ENCODE peak calls at places on chromosomes 16 and 17, in six cellular contexts. U is Caco-2, L is heart left ventricle, A is progenitor cell of endocrine pancreas, C is endothelial cell, R is heart right ventricle. Z is an unnamed sample.

GRCh38 chr16:57374067-57374534 is 1.8 kb downstream of the CX3CL1 start:
- DNase-seq in R (no peak), U (no peak), L (no peak), C (no peak), A (no peak), Z (no peak)

GRCh38 chr16:19559242-19559910 is 3.9 kb downstream of the VPS35L start:
- DNase-seq in R (peak; percentile 23), A (no peak), C (peak; percentile 26), L (no peak), U (peak; percentile 35), Z (no peak)

GRCh38 chr17:7435676-7436555 is 681 bp downstream of the TMEM102 start:
- DNase-seq in A (peak; percentile 43), R (no peak), L (peak; percentile 50), C (peak; percentile 60), U (peak; percentile 48), Z (no peak)

GRCh38 chr16:46962629-46963028 is 10.8 kb downstream of the DNAJA2 start:
- DNase-seq in C (no peak), A (no peak), L (no peak), R (no peak), U (no peak), Z (no peak)

GRCh38 chr16:5024632-5025031 is 9.1 kb downstream of the NAGPA start:
- DNase-seq in L (no peak), A (no peak), C (no peak), R (no peak), U (peak; percentile 16), Z (no peak)

GRCh38 chr16:87318158-87318644 is 1.0 kb upstream of the C16orf95 start:
- DNase-seq in R (no peak), A (no peak), C (no peak), U (no peak), L (no peak), Z (no peak)

GRCh38 chr17:48190871-48191270 is 83.3 kb downstream of the SNX11 start:
- DNase-seq in L (no peak), U (no peak), A (no peak), C (no peak), R (no peak), Z (no peak)

GRCh38 chr17:82127704-82128103 is 29.7 kb upstream of the FASN start:
- DNase-seq in R (no peak), L (no peak), U (no peak), C (no peak), A (no peak), Z (no peak)

GRCh38 chr16:50209548-50210265 is 56.6 kb downstream of the TENT4B start:
- DNase-seq in C (no peak), A (no peak), L (no peak), U (peak; percentile 22), R (no peak), Z (no peak)

GRCh38 chr16:84299734-84300440 is 5.2 kb downstream of the WFDC1 start:
- DNase-seq in L (no peak), R (no peak), U (no peak), A (no peak), C (no peak), Z (no peak)

GRCh38 chr17:565506-565905 is 149.1 kb downstream of the VPS53 start:
- DNase-seq in U (peak; percentile 47), C (peak; percentile 24), A (no peak), L (no peak), R (no peak), Z (no peak)

GRCh38 chr16:85586360-85587145 is 26.6 kb upstream of the GSE1 start:
- DNase-seq in C (no peak), U (no peak), L (peak; percentile 62), R (no peak), A (no peak), Z (no peak)

GRCh38 chr17:65072577-65073178 is 16.1 kb upstream of the GNA13 start:
- DNase-seq in U (no peak), C (no peak), L (no peak), R (no peak), A (no peak), Z (no peak)

GRCh38 chr16:90019201-90019542 is at the start of gene DBNDD1:
- DNase-seq in C (no peak), A (peak; percentile 35), L (no peak), U (no peak), R (no peak), Z (no peak)

GRCh38 chr16:844638-845348 is 44.3 kb upstream of the GNG13 start:
- DNase-seq in L (no peak), C (no peak), U (no peak), R (no peak), A (no peak), Z (no peak)

GRCh38 chr17:21165922-21166598 is 39.3 kb downstream of the DHRS7B start:
- DNase-seq in C (no peak), U (no peak), A (no peak), R (peak; percentile 75), L (peak; percentile 87), Z (peak; percentile 53)

GRCh38 chr17:48352630-48353029 is 77.4 kb downstream of the SKAP1 start:
- DNase-seq in U (no peak), R (no peak), C (no peak), L (no peak), A (no peak), Z (no peak)

GRCh38 chr17:82097919-82098168 is 192 bp downstream of the FASN start:
- DNase-seq in C (no peak), R (no peak), A (peak; percentile 42), L (no peak), U (no peak), Z (no peak)

GRCh38 chr17:32258383-32259121 is 7.1 kb upstream of the RHBDL3 start:
- DNase-seq in A (no peak), L (no peak), R (no peak), C (no peak), U (no peak), Z (no peak)

GRCh38 chr17:59002848-59003247 is 103.8 kb downstream of the TRIM37 start:
- DNase-seq in L (no peak), U (no peak), R (no peak), C (no peak), A (no peak), Z (no peak)

GRCh38 chr17:63435681-63436522 is 10.2 kb downstream of the CYB561 start:
- DNase-seq in L (peak; percentile 28), A (no peak), U (peak; percentile 33), R (no peak), C (no peak), Z (no peak)

GRCh38 chr17:66255112-66255511 is 25.9 kb upstream of the APOH start:
- DNase-seq in L (no peak), A (no peak), U (peak; percentile 66), C (peak; percentile 10), R (peak; percentile 36), Z (no peak)

GRCh38 chr17:49580981-49581644 is 5.4 kb downstream of the NXPH3 start:
- DNase-seq in U (no peak), L (no peak), C (no peak), R (no peak), A (no peak), Z (no peak)

GRCh38 chr17:70483624-70484023 is 314.3 kb downstream of the KCNJ2 start:
- DNase-seq in A (no peak), C (no peak), R (no peak), L (no peak), U (peak; percentile 3), Z (no peak)

GRCh38 chr17:74842599-74843351 is 16.9 kb downstream of the GRIN2C start:
- DNase-seq in A (peak; percentile 64), U (peak; percentile 81), C (peak; percentile 73), R (peak; percentile 62), L (peak; percentile 89), Z (no peak)
- TF ChIP-seq CTCF in A (peak; percentile 66), U (peak; percentile 69), C (peak; percentile 61), R (peak; percentile 72), L (peak; percentile 38), Z (peak; percentile 67)

DNA sequence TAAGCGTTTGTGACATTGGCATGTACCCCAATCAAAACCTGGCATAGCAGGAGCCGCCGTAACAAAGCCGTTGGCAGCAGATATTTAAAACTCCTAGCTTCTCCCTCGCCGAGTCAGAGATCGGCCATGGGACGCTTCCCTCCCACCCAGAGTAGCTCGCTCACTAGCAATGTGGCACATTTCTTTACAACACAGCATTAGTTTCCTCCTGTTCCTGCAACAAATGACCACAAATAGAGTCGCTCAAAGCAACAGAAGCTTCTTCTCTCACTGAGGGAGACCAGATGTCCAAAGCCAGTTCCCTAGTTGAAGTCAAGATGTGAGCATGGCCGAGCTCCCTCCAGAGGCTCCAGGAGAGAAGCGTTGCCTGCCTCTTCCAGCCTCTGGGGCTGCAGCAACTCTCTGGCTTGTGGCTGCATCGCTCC is 106.7 kb downstream of the RBFOX3 start:
- DNase-seq in U (peak; percentile 19), A (no peak), C (no peak), L (no peak), R (no peak), Z (no peak)
- TF ChIP-seq CTCF in U (no peak), A (no peak), C (no peak), L (no peak), R (no peak), Z (no peak)

GRCh38 chr17:40870136-40870535 is 3.1 kb upstream of the KRT12 start:
- DNase-seq in L (no peak), C (no peak), A (no peak), R (no peak), U (no peak), Z (no peak)

GRCh38 chr17:40873801-40874200 is 6.8 kb upstream of the KRT12 start:
- DNase-seq in A (no peak), R (no peak), L (no peak), U (no peak), C (no peak), Z (no peak)

GRCh38 chr17:40872416-40872815 is 5.4 kb upstream of the KRT12 start:
- DNase-seq in U (no peak), R (no peak), C (no peak), L (no peak), A (no peak), Z (no peak)

GRCh38 chr17:40871316-40871715 is 4.3 kb upstream of the KRT12 start:
- DNase-seq in C (no peak), A (no peak), R (no peak), U (no peak), L (no peak), Z (no peak)

DNA sequence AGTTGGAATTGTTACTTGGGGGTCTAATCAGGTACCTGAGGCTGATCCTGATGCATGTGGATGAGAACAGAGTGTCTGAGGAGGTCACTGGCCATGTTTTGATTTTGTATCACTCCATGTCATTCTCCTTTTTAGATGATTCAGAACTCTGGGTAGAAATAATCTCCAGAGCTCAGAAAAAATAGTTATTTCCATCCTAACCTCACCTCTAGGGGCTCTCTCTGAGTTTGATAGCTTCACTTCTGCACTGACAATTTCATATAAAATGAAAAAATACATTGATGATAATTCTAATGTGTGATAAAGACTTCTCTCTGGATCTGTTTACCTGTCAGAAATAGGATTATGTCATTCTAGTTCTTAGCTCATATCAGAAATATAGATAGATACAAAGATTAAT is 6.2 kb upstream of the KRT12 start:
- DNase-seq in L (no peak), A (no peak), R (no peak), C (no peak), U (no peak), Z (no peak)
- TF ChIP-seq CTCF in L (no peak), A (no peak), R (no peak), C (no peak), U (no peak), Z (peak; percentile 10)

DNA sequence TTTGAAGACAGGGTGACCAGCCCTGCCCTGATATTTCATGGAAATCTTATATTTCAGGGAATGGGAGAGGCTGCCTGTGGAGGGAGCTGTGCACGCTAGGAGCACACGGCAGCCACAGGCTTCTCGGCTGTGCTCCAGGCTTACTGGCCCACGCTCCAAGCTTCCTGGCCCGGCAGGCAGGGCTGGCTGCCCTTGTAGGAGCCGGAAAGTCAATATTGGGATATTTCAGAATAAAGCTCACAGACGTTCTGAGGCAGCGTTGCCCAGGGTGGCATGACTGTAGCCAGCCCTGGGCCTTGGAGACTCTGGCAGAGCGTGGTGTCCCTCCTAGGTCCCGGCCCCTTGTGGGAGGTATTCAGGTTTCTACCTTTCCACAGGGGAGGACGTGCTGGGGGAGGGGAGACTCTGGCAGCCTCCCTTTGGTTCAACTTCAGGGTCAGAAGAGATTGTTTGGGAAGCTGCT is 95.6 kb downstream of the NPIPB11 start:
- DNase-seq in A (no peak), U (no peak), L (peak; percentile 34), R (no peak), C (no peak), Z (no peak)
- TF ChIP-seq CTCF in A (no peak), U (no peak), L (no peak), R (no peak), C (no peak), Z (no peak)

Z was measured in osteocyte.